ENCODE peak calls at places on chromosomes 11 and 22, in five cellular contexts. W is K562, F is HCT116, M is GM12878, Y is HepG2. Z is an unnamed sample.
A peak's percentile ranks its signal among the peaks of the same experiment; 100 is the strongest.

GRCh38 chr11:122705396-122705795 is 49.9 kb downstream of the UBASH3B start:
- DNase-seq in W (no peak), F (no peak), M (no peak), Y (no peak), Z (no peak)

GRCh38 chr11:66328036-66328306 is 8.3 kb downstream of the RIN1 start:
- DNase-seq in W (no peak), F (no peak), M (no peak), Y (no peak), Z (no peak)

GRCh38 chr11:47154738-47155570 is 21.7 kb downstream of the ARFGAP2 start:
- DNase-seq in W (no peak), F (no peak), M (no peak), Y (no peak), Z (no peak)

GRCh38 chr11:6194065-6194581 is 4.9 kb upstream of the OR52W1 start:
- DNase-seq in W (no peak), F (no peak), M (no peak), Y (no peak), Z (no peak)

GRCh38 chr11:68014157-68014965 is 4.2 kb downstream of the ALDH3B1 start:
- DNase-seq in W (no peak), F (peak; percentile 64), M (no peak), Y (no peak), Z (no peak)

GRCh38 chr11:95668113-95668512 is 121.5 kb downstream of the FAM76B start:
- DNase-seq in W (no peak), F (no peak), M (no peak), Y (no peak), Z (no peak)

GRCh38 chr11:118287006-118287405 is 17.5 kb upstream of the CD3E start:
- DNase-seq in W (no peak), F (no peak), M (no peak), Y (no peak), Z (no peak)

GRCh38 chr11:100831929-100832480 is 144.9 kb downstream of the ARHGAP42 start:
- DNase-seq in W (no peak), F (no peak), M (no peak), Y (no peak), Z (no peak)

GRCh38 chr11:94519478-94520084 is 7.3 kb downstream of the C11orf97 start:
- DNase-seq in W (peak; percentile 15), F (peak; percentile 19), M (no peak), Y (no peak), Z (no peak)

GRCh38 chr22:29617922-29618629 is 14.6 kb downstream of the NF2 start:
- DNase-seq in W (no peak), F (peak; percentile 71), M (no peak), Y (no peak), Z (no peak)

GRCh38 chr22:29073618-29074275 is 912 bp downstream of the KREMEN1 start:
- DNase-seq in W (peak; percentile 43), F (no peak), M (no peak), Y (peak; percentile 54), Z (peak; percentile 80)

GRCh38 chr11:76658651-76659650 is 11.6 kb downstream of the LRRC32 start:
- DNase-seq in W (no peak), F (no peak), M (no peak), Y (no peak), Z (no peak)

GRCh38 chr22:42947211-42947990 is 67.5 kb downstream of the PACSIN2 start:
- DNase-seq in W (no peak), F (peak; percentile 73), M (no peak), Y (peak; percentile 87), Z (no peak)

GRCh38 chr11:122440783-122441701 is 214.5 kb upstream of the UBASH3B start:
- DNase-seq in W (no peak), F (no peak), M (no peak), Y (no peak), Z (no peak)

GRCh38 chr11:74671520-74672196 is 59.6 kb downstream of the CHRDL2 start:
- DNase-seq in W (no peak), F (no peak), M (no peak), Y (no peak), Z (peak; percentile 35)

GRCh38 chr11:111344032-111344431 is 35.0 kb downstream of the POU2AF1 start:
- DNase-seq in W (no peak), F (no peak), M (no peak), Y (no peak), Z (no peak)

GRCh38 chr11:31882951-31883392 is 71.8 kb upstream of the PAX6 start:
- DNase-seq in W (no peak), F (no peak), M (no peak), Y (no peak), Z (peak; percentile 29)

GRCh38 chr22:36386900-36387663 is 685 bp downstream of the MYH9 start:
- DNase-seq in W (no peak), F (no peak), M (no peak), Y (no peak), Z (no peak)

GRCh38 chr11:65315204-65315865 is 669 bp downstream of the CDC42EP2 start:
- DNase-seq in W (peak; percentile 86), F (peak; percentile 48), M (no peak), Y (peak; percentile 68), Z (peak; percentile 76)

GRCh38 chr22:29716814-29717213 is 3.0 kb upstream of the CABP7 start:
- DNase-seq in W (peak; percentile 64), F (peak; percentile 24), M (no peak), Y (peak; percentile 84), Z (no peak)

GRCh38 chr11:19433367-19433766 is 192.6 kb upstream of the E2F8 start:
- DNase-seq in W (no peak), F (no peak), M (peak; percentile 80), Y (no peak), Z (no peak)

GRCh38 chr11:19429108-19429760 is 188.5 kb upstream of the E2F8 start:
- DNase-seq in W (no peak), F (no peak), M (no peak), Y (no peak), Z (no peak)

GRCh38 chr11:19432370-19433163 is 191.8 kb upstream of the E2F8 start:
- DNase-seq in W (no peak), F (no peak), M (peak; percentile 74), Y (no peak), Z (no peak)

GRCh38 chr11:19430346-19431058 is 189.8 kb upstream of the E2F8 start:
- DNase-seq in W (no peak), F (no peak), M (no peak), Y (no peak), Z (no peak)

GRCh38 chr11:19431059-19431398 is 190.3 kb upstream of the E2F8 start:
- DNase-seq in W (no peak), F (no peak), M (no peak), Y (no peak), Z (no peak)
- H3K4me1 ChIP-seq in W (no peaks in the 10 kb centered on the region), F (no peaks in the 10 kb centered on the region), M (peaks cover 53% of the 10 kb centered on the region), Y (no peaks in the 10 kb centered on the region), Z (peaks cover 2% of the 10 kb centered on the region)

DNA sequence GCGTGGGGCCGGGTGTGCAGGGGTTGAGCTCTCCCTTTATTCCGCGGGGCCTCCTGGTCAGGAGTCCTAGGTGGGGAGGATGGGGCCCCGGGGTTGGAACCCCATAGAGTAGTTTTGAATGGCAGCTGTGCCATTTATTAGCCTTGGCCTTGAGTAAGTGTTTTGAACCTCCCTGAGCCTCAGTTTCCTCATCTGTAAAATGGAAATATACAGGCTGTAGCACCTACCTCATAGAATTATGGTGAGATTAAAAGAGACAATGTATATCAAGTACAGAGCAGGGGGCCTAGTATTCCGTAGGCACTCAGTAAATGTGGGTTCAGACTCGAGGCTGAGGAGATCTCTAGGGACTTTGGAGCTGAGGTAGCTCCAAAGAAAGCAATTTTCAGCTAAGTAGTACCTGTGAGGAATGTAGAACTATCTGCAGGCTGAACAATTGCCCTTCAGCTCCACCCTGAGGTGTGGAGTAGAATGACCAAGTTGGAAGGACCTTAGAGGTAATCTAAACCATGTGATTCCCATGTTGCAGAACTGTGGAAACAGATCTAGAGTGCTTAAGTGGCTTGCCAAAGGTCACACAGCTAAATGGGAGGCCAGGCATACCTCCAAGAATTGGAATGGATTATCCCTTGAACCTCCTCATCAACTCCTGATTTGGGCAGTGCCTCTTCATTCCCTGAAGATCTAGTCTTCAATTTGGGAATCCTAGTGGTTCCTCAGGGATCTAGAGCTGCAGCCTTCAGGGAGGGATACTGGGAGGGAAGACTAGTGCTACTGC is 675 bp downstream of the PGAP2 start:
- DNase-seq in W (peak; percentile 61), F (peak; percentile 62), M (peak; percentile 41), Y (peak; percentile 74), Z (no peak)
- TF ChIP-seq SRF in W (no peak), F (no peak), M (no peak), Y (no peak), Z (no peak)

GRCh38 chr11:27462543-27462942 is 10.0 kb downstream of the LGR4 start:
- DNase-seq in W (no peak), F (no peak), M (no peak), Y (no peak), Z (no peak)

GRCh38 chr11:27460571-27460970 is 12.0 kb downstream of the LGR4 start:
- DNase-seq in W (no peak), F (no peak), M (no peak), Y (peak; percentile 41), Z (no peak)

GRCh38 chr11:27458182-27458581 is 14.4 kb downstream of the LGR4 start:
- DNase-seq in W (no peak), F (no peak), M (no peak), Y (no peak), Z (no peak)

GRCh38 chr11:27459191-27459590 is 13.4 kb downstream of the LGR4 start:
- DNase-seq in W (no peak), F (no peak), M (no peak), Y (no peak), Z (no peak)

GRCh38 chr11:27460158-27460565 is 12.4 kb downstream of the LGR4 start:
- DNase-seq in W (no peak), F (no peak), M (no peak), Y (peak; percentile 96), Z (no peak)
- H3K4me1 ChIP-seq in W (no peaks in the 10 kb centered on the region), F (peaks cover 10% of the 10 kb centered on the region), M (no peaks in the 10 kb centered on the region), Y (peaks cover 100% of the 10 kb centered on the region), Z (peaks cover 9% of the 10 kb centered on the region)

DNA sequence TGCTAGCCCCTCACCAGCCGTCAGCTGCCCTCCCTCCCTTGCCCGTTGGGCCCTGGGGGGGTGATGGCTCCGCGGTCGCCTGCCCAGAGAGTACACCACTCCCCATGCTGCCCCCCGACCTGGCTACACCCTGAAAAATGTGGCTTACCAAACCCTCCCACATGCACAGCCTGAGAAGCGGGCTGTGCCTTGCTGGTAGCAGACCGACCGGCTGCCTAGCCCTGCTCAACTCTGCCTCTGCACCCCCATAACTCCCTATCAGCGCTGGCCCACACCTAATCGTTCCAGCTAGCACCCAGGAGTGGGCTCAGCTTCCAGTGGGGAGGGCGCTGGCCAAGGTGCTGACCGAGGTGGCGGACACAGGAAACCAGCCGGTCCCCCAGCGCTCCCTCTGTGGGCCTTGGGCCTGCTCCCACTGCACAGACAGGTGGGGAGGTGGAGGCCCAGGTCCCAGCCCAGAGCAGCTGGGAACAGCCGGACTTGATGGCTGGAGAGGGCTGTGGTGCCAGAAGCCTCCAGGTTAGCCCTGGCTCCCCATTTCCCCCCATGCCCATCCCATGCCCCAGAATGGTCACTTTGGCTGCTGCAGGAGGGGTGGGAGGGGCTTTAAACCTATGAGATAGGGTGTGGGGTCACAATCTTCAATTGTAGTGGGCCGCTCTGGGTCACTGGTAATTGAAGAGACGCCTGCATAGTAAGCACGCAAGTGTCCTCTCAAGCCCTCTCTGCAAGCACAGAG is 32.1 kb upstream of the PRODH start:
- DNase-seq in W (peak; percentile 88), F (no peak), M (no peak), Y (no peak), Z (no peak)
- TF ChIP-seq SRF in W (no peak), F (no peak), M (no peak), Y (no peak), Z (no peak)